ENCODE peak calls at places on chromosomes 5 and 9, in seven cellular contexts. One of them, this sample, is unnamed.
A peak's percentile ranks its signal among the peaks of the same experiment; 100 is the strongest.

GRCh38 chr9:87007711-87008360 is 60.5 kb upstream of the GAS1 start:
- DNase-seq in stomach: no peak
- DNase-seq in CD8-positive, alpha-beta T cell: no peak
- DNase-seq in esophagus squamous epithelium: no peak
- DNase-seq in vagina: no peak
- DNase-seq in AG04450: no peak
- DNase-seq in spleen: no peak
- DNase-seq in this sample: no peak

GRCh38 chr5:122183098-122183794 is 53.9 kb downstream of the ZNF474 start:
- DNase-seq in stomach: peak; percentile 40
- DNase-seq in esophagus squamous epithelium: no peak
- DNase-seq in CD8-positive, alpha-beta T cell: no peak
- DNase-seq in AG04450: no peak
- DNase-seq in vagina: no peak
- DNase-seq in spleen: no peak
- DNase-seq in this sample: no peak

GRCh38 chr5:74375271-74375670 is 265.3 kb downstream of the ENC1 start:
- DNase-seq in vagina: no peak
- DNase-seq in stomach: no peak
- DNase-seq in esophagus squamous epithelium: no peak
- DNase-seq in spleen: no peak
- DNase-seq in AG04450: no peak
- DNase-seq in CD8-positive, alpha-beta T cell: no peak
- DNase-seq in this sample: no peak

GRCh38 chr9:111016046-111017026 is 21.9 kb downstream of the LPAR1 start:
- DNase-seq in vagina: no peak
- DNase-seq in CD8-positive, alpha-beta T cell: no peak
- DNase-seq in AG04450: no peak
- DNase-seq in esophagus squamous epithelium: no peak
- DNase-seq in spleen: no peak
- DNase-seq in stomach: no peak
- DNase-seq in this sample: no peak

GRCh38 chr5:180811623-180812119 is 9.1 kb upstream of the MGAT1 start:
- DNase-seq in spleen: no peak
- DNase-seq in esophagus squamous epithelium: no peak
- DNase-seq in vagina: no peak
- DNase-seq in stomach: no peak
- DNase-seq in AG04450: no peak
- DNase-seq in CD8-positive, alpha-beta T cell: no peak
- DNase-seq in this sample: peak; percentile 41

GRCh38 chr5:59193616-59194319 is 610.9 kb downstream of the RAB3C start:
- DNase-seq in CD8-positive, alpha-beta T cell: no peak
- DNase-seq in AG04450: no peak
- DNase-seq in spleen: no peak
- DNase-seq in esophagus squamous epithelium: no peak
- DNase-seq in vagina: no peak
- DNase-seq in stomach: no peak
- DNase-seq in this sample: peak; percentile 44

GRCh38 chr5:135231289-135231688 is 167.7 kb downstream of the MACROH2A1 start:
- DNase-seq in stomach: no peak
- DNase-seq in AG04450: no peak
- DNase-seq in vagina: no peak
- DNase-seq in CD8-positive, alpha-beta T cell: no peak
- DNase-seq in spleen: no peak
- DNase-seq in esophagus squamous epithelium: no peak
- DNase-seq in this sample: peak; percentile 16

GRCh38 chr9:135604437-135605237 is 34.7 kb downstream of the GLT6D1 start:
- DNase-seq in AG04450: no peak
- DNase-seq in spleen: peak; percentile 67
- DNase-seq in CD8-positive, alpha-beta T cell: peak; percentile 8
- DNase-seq in vagina: peak; percentile 91
- DNase-seq in esophagus squamous epithelium: no peak
- DNase-seq in stomach: peak; percentile 17
- DNase-seq in this sample: peak; percentile 10

GRCh38 chr5:3325206-3325605 is 270.4 kb upstream of the IRX1 start:
- DNase-seq in spleen: no peak
- DNase-seq in vagina: no peak
- DNase-seq in CD8-positive, alpha-beta T cell: no peak
- DNase-seq in stomach: no peak
- DNase-seq in AG04450: no peak
- DNase-seq in esophagus squamous epithelium: no peak
- DNase-seq in this sample: peak; percentile 33

GRCh38 chr9:128138001-128138400 is 10.5 kb upstream of the PTGES2 start:
- DNase-seq in CD8-positive, alpha-beta T cell: no peak
- DNase-seq in esophagus squamous epithelium: no peak
- DNase-seq in stomach: no peak
- DNase-seq in spleen: peak; percentile 23
- DNase-seq in AG04450: no peak
- DNase-seq in vagina: no peak
- DNase-seq in this sample: no peak

GRCh38 chr5:56543431-56544385 is 271.6 kb upstream of the MAP3K1 start:
- DNase-seq in stomach: no peak
- DNase-seq in esophagus squamous epithelium: no peak
- DNase-seq in AG04450: peak; percentile 30
- DNase-seq in spleen: no peak
- DNase-seq in vagina: no peak
- DNase-seq in CD8-positive, alpha-beta T cell: no peak
- DNase-seq in this sample: no peak

GRCh38 chr9:84851935-84852585 is 182.5 kb downstream of the NTRK2 start:
- DNase-seq in stomach: peak; percentile 34
- DNase-seq in esophagus squamous epithelium: no peak
- DNase-seq in AG04450: no peak
- DNase-seq in CD8-positive, alpha-beta T cell: no peak
- DNase-seq in vagina: no peak
- DNase-seq in spleen: no peak
- DNase-seq in this sample: no peak

GRCh38 chr9:111632051-111632450 is 917 bp downstream of the DNAJC25 start:
- DNase-seq in stomach: no peak
- DNase-seq in vagina: no peak
- DNase-seq in CD8-positive, alpha-beta T cell: no peak
- DNase-seq in AG04450: no peak
- DNase-seq in spleen: no peak
- DNase-seq in esophagus squamous epithelium: no peak
- DNase-seq in this sample: no peak

GRCh38 chr9:123550012-123550411 is 194.0 kb downstream of the CRB2 start:
- DNase-seq in AG04450: no peak
- DNase-seq in CD8-positive, alpha-beta T cell: no peak
- DNase-seq in stomach: no peak
- DNase-seq in vagina: no peak
- DNase-seq in esophagus squamous epithelium: no peak
- DNase-seq in spleen: no peak
- DNase-seq in this sample: no peak

GRCh38 chr9:31034311-31034710 is 1350.1 kb upstream of the ACO1 start:
- DNase-seq in AG04450: no peak
- DNase-seq in esophagus squamous epithelium: no peak
- DNase-seq in vagina: no peak
- DNase-seq in spleen: no peak
- DNase-seq in stomach: no peak
- DNase-seq in CD8-positive, alpha-beta T cell: no peak
- DNase-seq in this sample: no peak

GRCh38 chr9:98864257-98865180 is 57.0 kb downstream of the GALNT12 start:
- DNase-seq in vagina: no peak
- DNase-seq in stomach: no peak
- DNase-seq in esophagus squamous epithelium: no peak
- DNase-seq in CD8-positive, alpha-beta T cell: no peak
- DNase-seq in spleen: no peak
- DNase-seq in AG04450: no peak
- DNase-seq in this sample: no peak

DNA sequence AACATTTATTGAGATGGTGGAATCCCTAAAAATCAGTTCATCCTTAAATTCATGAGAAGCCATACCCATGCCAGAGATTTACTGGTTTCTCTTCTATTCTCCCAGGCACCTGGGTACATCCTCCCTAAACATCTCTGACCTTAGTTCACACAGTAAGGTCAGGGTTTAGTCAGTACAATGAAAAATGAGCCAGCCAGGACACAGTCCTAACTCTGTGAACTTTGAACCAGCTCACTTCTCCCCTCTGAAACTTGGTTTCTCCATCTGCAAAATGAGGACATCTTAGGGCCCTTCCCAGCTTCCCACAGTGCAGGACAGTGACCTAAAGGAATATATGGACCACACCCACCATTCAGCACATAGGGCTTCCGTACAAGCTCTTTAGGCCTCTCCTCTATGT is 1.9 kb downstream of the NOP16 start:
- DNase-seq in AG04450: no peak
- DNase-seq in vagina: no peak
- DNase-seq in spleen: no peak
- DNase-seq in esophagus squamous epithelium: no peak
- DNase-seq in CD8-positive, alpha-beta T cell: no peak
- DNase-seq in stomach: no peak
- DNase-seq in this sample: no peak
- H3K4me3 ChIP-seq in AG04450: no peak overlapping the region
- H3K4me3 ChIP-seq in vagina: no peak overlapping the region
- H3K4me3 ChIP-seq in spleen: no peak overlapping the region
- H3K4me3 ChIP-seq in esophagus squamous epithelium: no peak overlapping the region
- H3K4me3 ChIP-seq in CD8-positive, alpha-beta T cell: no peak overlapping the region
- H3K4me3 ChIP-seq in stomach: no peak overlapping the region
- H3K4me3 ChIP-seq in this sample: no peak overlapping the region

GRCh38 chr9:5553211-5553610 is 42.9 kb downstream of the PDCD1LG2 start:
- DNase-seq in stomach: no peak
- DNase-seq in CD8-positive, alpha-beta T cell: no peak
- DNase-seq in spleen: no peak
- DNase-seq in vagina: no peak
- DNase-seq in AG04450: peak; percentile 53
- DNase-seq in esophagus squamous epithelium: no peak
- DNase-seq in this sample: no peak

GRCh38 chr9:5554254-5554653 is 43.9 kb downstream of the PDCD1LG2 start:
- DNase-seq in stomach: no peak
- DNase-seq in CD8-positive, alpha-beta T cell: no peak
- DNase-seq in esophagus squamous epithelium: no peak
- DNase-seq in AG04450: no peak
- DNase-seq in vagina: no peak
- DNase-seq in spleen: no peak
- DNase-seq in this sample: no peak

GRCh38 chr9:5559659-5560058 is 49.3 kb downstream of the PDCD1LG2 start:
- DNase-seq in AG04450: no peak
- DNase-seq in CD8-positive, alpha-beta T cell: no peak
- DNase-seq in spleen: no peak
- DNase-seq in stomach: no peak
- DNase-seq in esophagus squamous epithelium: no peak
- DNase-seq in vagina: no peak
- DNase-seq in this sample: no peak

GRCh38 chr9:5557606-5558587 is 47.6 kb downstream of the PDCD1LG2 start:
- DNase-seq in CD8-positive, alpha-beta T cell: peak; percentile 54
- DNase-seq in esophagus squamous epithelium: no peak
- DNase-seq in vagina: no peak
- DNase-seq in spleen: no peak
- DNase-seq in stomach: no peak
- DNase-seq in AG04450: no peak
- DNase-seq in this sample: no peak

GRCh38 chr9:5556101-5556500 is 45.8 kb downstream of the PDCD1LG2 start:
- DNase-seq in stomach: no peak
- DNase-seq in esophagus squamous epithelium: no peak
- DNase-seq in vagina: no peak
- DNase-seq in spleen: no peak
- DNase-seq in AG04450: no peak
- DNase-seq in CD8-positive, alpha-beta T cell: no peak
- DNase-seq in this sample: no peak
- H3K27ac ChIP-seq in stomach: no peak overlapping the region
- H3K27ac ChIP-seq in esophagus squamous epithelium: peak overlapping the region; percentile 22
- H3K27ac ChIP-seq in vagina: no peak overlapping the region
- H3K27ac ChIP-seq in spleen: no peak overlapping the region
- H3K27ac ChIP-seq in AG04450: no peak overlapping the region
- H3K27ac ChIP-seq in CD8-positive, alpha-beta T cell: no peak overlapping the region
- H3K27ac ChIP-seq in this sample: no peak overlapping the region

DNA sequence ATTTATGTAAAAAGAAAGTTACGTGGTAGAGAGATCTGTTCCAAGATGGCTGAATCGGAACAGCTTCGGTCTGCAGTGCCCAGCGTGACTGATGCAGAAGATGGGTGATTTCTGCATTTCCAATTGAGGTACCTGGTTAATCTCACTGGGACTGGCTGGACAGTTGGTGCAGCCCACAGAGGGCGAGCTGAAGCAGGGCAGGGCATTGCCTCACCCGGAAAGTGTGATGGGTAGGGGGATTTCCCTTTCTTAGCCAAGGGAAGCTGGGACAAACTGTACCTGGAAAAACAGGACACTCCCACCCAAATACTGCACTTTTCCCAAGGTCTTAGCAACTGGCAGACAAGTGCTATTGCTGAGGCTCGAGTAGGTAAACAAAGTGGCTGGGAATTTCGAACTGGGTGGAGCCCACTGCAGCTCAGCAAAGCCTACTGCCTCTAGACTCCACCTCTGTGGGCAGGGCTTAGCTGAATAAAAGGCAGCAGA is 13.1 kb upstream of the HSD17B4 start:
- DNase-seq in vagina: no peak
- DNase-seq in CD8-positive, alpha-beta T cell: no peak
- DNase-seq in esophagus squamous epithelium: no peak
- DNase-seq in stomach: peak; percentile 64
- DNase-seq in spleen: no peak
- DNase-seq in AG04450: no peak
- DNase-seq in this sample: peak; percentile 64
- H3K4me3 ChIP-seq in vagina: no peak overlapping the region
- H3K4me3 ChIP-seq in CD8-positive, alpha-beta T cell: peak overlapping the region; percentile 59
- H3K4me3 ChIP-seq in esophagus squamous epithelium: no peak overlapping the region
- H3K4me3 ChIP-seq in stomach: no peak overlapping the region
- H3K4me3 ChIP-seq in spleen: peak overlapping the region; percentile 20
- H3K4me3 ChIP-seq in AG04450: no peak overlapping the region
- H3K4me3 ChIP-seq in this sample: no peak overlapping the region

DNA sequence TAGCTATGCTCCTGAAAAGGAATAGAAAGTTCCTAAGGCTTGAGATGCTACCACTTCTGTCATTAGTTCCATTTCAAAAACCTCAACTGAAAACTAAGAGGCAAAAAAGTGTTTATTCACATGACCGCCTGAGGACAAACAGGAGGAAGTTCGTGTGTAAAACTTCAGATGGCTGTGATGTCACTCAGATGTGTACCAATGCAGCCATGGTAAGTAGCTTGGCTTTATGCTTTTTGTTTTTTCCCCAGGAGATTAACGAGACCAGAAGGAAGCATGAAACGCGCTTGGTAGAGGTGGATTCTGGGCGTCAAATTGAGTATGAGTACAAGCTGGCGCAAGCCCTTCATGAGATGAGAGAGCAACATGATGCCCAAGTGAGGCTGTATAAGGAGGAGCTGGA is 33.0 kb downstream of the LMNB1 start:
- DNase-seq in stomach: no peak
- DNase-seq in esophagus squamous epithelium: no peak
- DNase-seq in CD8-positive, alpha-beta T cell: no peak
- DNase-seq in spleen: no peak
- DNase-seq in AG04450: no peak
- DNase-seq in vagina: no peak
- DNase-seq in this sample: no peak
- H3K27ac ChIP-seq in stomach: no peak overlapping the region
- H3K27ac ChIP-seq in esophagus squamous epithelium: no peak overlapping the region
- H3K27ac ChIP-seq in CD8-positive, alpha-beta T cell: no peak overlapping the region
- H3K27ac ChIP-seq in spleen: peak overlapping the region; percentile 76
- H3K27ac ChIP-seq in AG04450: no peak overlapping the region
- H3K27ac ChIP-seq in vagina: no peak overlapping the region
- H3K27ac ChIP-seq in this sample: peak overlapping the region; percentile 74

This sample was measured in upper lobe of left lung.